ENCODE peak calls at places on chromosomes 2 and 18, in seven cellular contexts. J, W, P, T, C, V and E are unnamed samples.

GRCh38 chr2:127044977-127045654 is 61.8 kb downstream of the BIN1 start:
- DNase-seq in V (no peak), W (peak; percentile 68), J (no peak), C (no peak), P (no peak), T (no peak), E (no peak)

GRCh38 chr2:63434597-63434996 is 153.7 kb downstream of the WDPCP start:
- DNase-seq in T (no peak), P (no peak), W (no peak), C (no peak), V (no peak), J (no peak), E (no peak)

GRCh38 chr2:201880620-201881381 is 74.5 kb downstream of the CDK15 start:
- DNase-seq in C (no peak), J (peak; percentile 35), P (no peak), T (no peak), W (peak; percentile 84), V (no peak), E (no peak)

GRCh38 chr2:205682239-205683021 is at the start of gene NRP2:
- DNase-seq in V (peak; percentile 96), J (peak; percentile 93), W (peak; percentile 91), C (peak; percentile 73), T (peak; percentile 21), P (peak; percentile 60), E (peak; percentile 95)

GRCh38 chr2:222982010-222982908 is 69.7 kb upstream of the KCNE4 start:
- DNase-seq in J (peak; percentile 81), W (peak; percentile 92), P (peak; percentile 90), V (peak; percentile 42), T (peak; percentile 65), C (no peak), E (peak; percentile 45)

GRCh38 chr2:54204476-54204875 is 51.6 kb downstream of the TSPYL6 start:
- DNase-seq in J (no peak), C (no peak), V (peak; percentile 5), W (no peak), P (no peak), T (no peak), E (no peak)

GRCh38 chr2:22734373-22735045 is 650.5 kb upstream of the KLHL29 start:
- DNase-seq in C (no peak), W (no peak), V (no peak), T (no peak), J (no peak), P (no peak), E (no peak)

GRCh38 chr18:46497129-46497528 is 159.9 kb downstream of the LOXHD1 start:
- DNase-seq in C (peak; percentile 60), J (peak; percentile 71), T (no peak), V (peak; percentile 78), P (no peak), W (peak; percentile 46), E (peak; percentile 56)

GRCh38 chr2:55327470-55328230 is 58.6 kb upstream of the MTIF2 start:
- DNase-seq in W (no peak), P (no peak), T (no peak), J (no peak), V (no peak), C (no peak), E (no peak)

GRCh38 chr2:175726213-175726612 is 275.9 kb downstream of the LNPK start:
- DNase-seq in V (no peak), T (no peak), C (no peak), P (peak; percentile 17), J (no peak), W (peak; percentile 82), E (no peak)

GRCh38 chr2:157264099-157264498 is 6.6 kb downstream of the GALNT5 start:
- DNase-seq in P (no peak), J (no peak), C (no peak), T (no peak), W (peak; percentile 80), V (no peak), E (no peak)

GRCh38 chr2:873027-873426 is 77.6 kb upstream of the SNTG2 start:
- DNase-seq in W (no peak), P (no peak), J (no peak), T (no peak), V (no peak), C (no peak), E (no peak)

GRCh38 chr2:92073036-92073814 is 2798.0 kb upstream of the TEKT4 start:
- DNase-seq in P (no peak), V (no peak), J (peak; percentile 2), C (no peak), W (no peak), T (no peak), E (no peak)

GRCh38 chr2:149075868-149076267 is 37.4 kb downstream of the LYPD6B start:
- DNase-seq in T (no peak), J (no peak), W (no peak), V (no peak), C (no peak), P (no peak), E (no peak)

GRCh38 chr2:23231865-23232264 is 153.1 kb upstream of the KLHL29 start:
- DNase-seq in W (no peak), C (no peak), V (no peak), J (no peak), P (no peak), T (no peak), E (no peak)

GRCh38 chr2:220835563-220835962 is 736.5 kb downstream of the EPHA4 start:
- DNase-seq in T (no peak), W (peak; percentile 38), V (no peak), C (no peak), J (no peak), P (no peak), E (no peak)

GRCh38 chr2:207926133-207927076 is 98.9 kb downstream of the PLEKHM3 start:
- DNase-seq in P (no peak), V (no peak), W (peak; percentile 93), T (no peak), J (peak; percentile 57), C (no peak), E (no peak)

GRCh38 chr18:33733376-33733775 is 155.4 kb downstream of the ASXL3 start:
- DNase-seq in C (no peak), P (no peak), J (no peak), V (no peak), W (no peak), T (no peak), E (no peak)

GRCh38 chr2:7358865-7359264 is 441.7 kb downstream of the RNF144A start:
- DNase-seq in J (no peak), C (no peak), V (peak; percentile 15), W (no peak), T (no peak), P (no peak), E (no peak)

GRCh38 chr2:14700753-14701152 is 68.2 kb downstream of the LRATD1 start:
- DNase-seq in V (peak; percentile 2), J (no peak), W (peak; percentile 27), T (no peak), C (no peak), P (no peak), E (no peak)

DNA sequence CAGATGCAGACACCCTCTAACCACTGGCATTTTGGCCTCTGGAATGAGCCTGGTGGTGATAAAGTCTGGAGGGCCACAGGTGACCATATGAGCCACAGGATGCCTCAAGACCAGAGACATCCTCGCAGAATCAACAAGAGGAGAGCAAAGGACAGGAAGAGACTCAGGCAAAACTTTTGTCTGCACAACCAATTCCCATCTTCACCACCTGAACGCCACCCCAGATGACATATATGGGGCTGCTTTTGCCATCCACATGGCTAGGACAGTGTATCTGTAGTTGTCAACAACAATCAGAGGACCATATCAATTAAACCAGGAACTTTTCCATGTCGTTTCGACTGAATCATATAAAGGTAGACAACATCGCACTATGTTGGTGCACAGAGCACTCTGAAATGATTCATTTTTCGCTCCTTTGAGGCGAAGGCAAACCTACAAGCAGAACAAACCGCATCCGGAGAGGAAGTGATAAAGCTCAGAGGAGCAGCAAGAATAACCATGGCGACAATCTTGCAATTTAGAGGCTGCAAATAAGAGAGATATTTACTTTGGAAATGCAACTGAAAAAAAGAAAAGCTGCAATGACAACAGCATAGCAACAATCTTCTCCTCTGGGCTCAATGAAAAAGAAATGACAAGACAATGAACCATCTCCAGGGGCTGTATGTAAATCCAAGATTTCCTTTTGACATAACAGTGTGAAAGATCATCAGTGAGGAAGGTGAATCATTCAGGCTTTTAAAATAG is 204.5 kb downstream of the ARL4C start:
- DNase-seq in P (no peak), V (no peak), C (peak; percentile 85), T (no peak), J (no peak), W (no peak), E (no peak)
- H3K4me3 ChIP-seq in P (no peak overlapping the region), V (no peak overlapping the region), C (peak overlapping the region; percentile 39), T (no peak overlapping the region), J (no peak overlapping the region), W (no peak overlapping the region), E (no peak overlapping the region)

DNA sequence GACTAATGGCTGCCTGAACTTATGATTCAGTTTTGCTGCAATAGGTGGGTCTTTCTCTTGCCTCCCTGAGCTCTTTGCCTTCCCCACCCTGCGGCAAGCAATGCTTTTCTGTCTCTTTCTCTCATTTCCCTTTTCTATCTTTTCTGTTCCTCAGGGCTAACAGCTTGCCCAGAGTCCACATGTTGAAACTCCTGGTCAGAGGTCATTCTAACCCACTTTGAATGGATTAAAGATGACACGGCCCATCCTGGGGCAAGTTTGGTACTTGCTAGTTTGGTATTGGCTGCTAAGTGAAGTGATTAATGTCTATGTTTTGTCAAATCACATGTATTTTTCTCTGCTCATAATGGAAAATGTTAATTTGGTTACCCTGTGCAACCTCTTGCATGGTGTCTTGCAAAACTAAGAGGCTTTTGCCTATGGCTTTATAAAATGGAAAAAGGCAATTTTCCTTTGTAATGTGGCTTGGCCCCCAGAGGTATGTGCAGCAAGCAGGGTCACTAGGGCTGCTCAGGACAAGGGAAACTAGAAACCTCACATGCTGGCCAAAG is 960.2 kb downstream of the CNTNAP5 start:
- DNase-seq in P (no peak), V (no peak), J (no peak), C (no peak), T (no peak), W (no peak), E (no peak)
- H3K4me2 ChIP-seq in P (no peak overlapping the region), V (no peak overlapping the region), J (no peak overlapping the region), C (no peak overlapping the region), T (no peak overlapping the region), W (no peak overlapping the region), E (no peak overlapping the region)

GRCh38 chr2:48529189-48529588 is 765 bp upstream of the STON1 start:
- DNase-seq in P (no peak), V (peak; percentile 63), T (no peak), C (no peak), W (peak; percentile 40), J (no peak), E (no peak)
- H3K9me2 ChIP-seq in P (no peaks in the 10 kb centered on the region), V (no peaks in the 10 kb centered on the region), T (no peaks in the 10 kb centered on the region), C (no peaks in the 10 kb centered on the region), W (no peaks in the 10 kb centered on the region), J (no peaks in the 10 kb centered on the region), E (no peaks in the 10 kb centered on the region)

DNA sequence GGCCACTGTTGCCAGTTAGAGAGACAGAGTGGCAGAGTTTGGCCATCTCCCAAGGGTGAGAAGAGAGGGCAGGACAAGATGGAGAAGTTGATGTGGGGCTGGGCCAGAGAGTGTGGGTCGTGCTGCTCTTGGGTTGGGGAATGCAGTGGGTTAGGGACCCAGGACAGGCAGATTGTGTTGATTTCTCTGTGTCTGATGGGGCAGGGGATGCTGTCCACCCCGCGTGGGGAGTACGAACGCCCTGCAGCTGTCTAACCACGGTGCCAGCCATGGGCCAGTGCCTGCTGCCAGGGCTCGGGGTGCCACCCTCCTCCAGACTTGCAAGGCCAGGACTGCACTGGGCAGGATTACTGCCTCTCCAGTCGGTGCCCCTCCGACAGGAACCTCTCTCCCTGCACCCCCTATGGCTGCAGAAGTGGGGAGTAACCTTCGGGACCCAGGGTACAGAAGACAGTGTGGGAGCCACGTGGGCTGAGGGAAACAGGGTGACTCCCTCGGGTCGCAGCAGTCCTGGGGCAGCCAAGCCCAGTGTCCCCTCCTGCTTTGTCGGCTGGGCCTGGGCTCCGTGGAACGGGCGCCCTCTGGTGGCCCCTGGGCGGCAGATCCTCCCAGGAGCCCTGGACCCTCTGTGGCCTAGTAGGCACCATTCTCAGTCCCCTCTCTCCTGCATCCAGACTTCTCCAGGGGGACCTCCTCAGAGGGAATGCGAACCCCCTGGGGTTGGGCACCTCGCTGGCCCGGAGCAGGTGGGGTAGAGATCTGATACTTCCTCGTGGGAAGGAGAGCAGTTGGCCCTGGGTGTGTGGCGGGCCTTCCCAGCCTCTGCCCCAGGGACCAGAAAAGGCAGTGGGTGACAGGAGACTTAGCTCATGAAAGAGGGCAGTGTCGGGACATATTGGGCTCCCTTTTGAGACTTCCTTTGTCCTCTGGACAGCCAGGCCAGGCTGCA is 2.7 kb downstream of the GPC1 start:
- DNase-seq in P (peak; percentile 53), T (peak; percentile 38), C (peak; percentile 27), J (peak; percentile 84), V (peak; percentile 74), W (peak; percentile 78), E (peak; percentile 84)
- H3K4me3 ChIP-seq in P (no peak overlapping the region), T (peak overlapping the region; percentile 61), C (no peak overlapping the region), J (no peak overlapping the region), V (no peak overlapping the region), W (no peak overlapping the region), E (no peak overlapping the region)